ENCODE peak calls at places on chromosomes 5 and 9, in seven cellular contexts. Q is heart right ventricle; C is heart left ventricle; I is WERI-Rb-1; J is CD8-positive, alpha-beta T cell; R is pancreas; A is stomach. Z is an unnamed sample. For H3K36me3, the result is how much of the 10 kb centered on the place peaks cover.

GRCh38 chr9:124110307-124110915 is 98.8 kb downstream of the LHX2 start:
- DNase-seq in Q (peak), C (peak), I (no peak), J (peak), R (no peak), A (peak), Z (peak)

GRCh38 chr5:173745561-173745960 is 129.1 kb upstream of the BOD1 start:
- DNase-seq in Q (no peak), C (no peak), I (no peak), J (no peak), R (no peak), A (no peak), Z (no peak)

GRCh38 chr9:715310-715709 is 126.2 kb upstream of the DMRT1 start:
- DNase-seq in Q (no peak), C (no peak), I (no peak), J (no peak), R (no peak), A (no peak), Z (no peak)

GRCh38 chr9:104301770-104302169 is 202.3 kb upstream of the OR13F1 start:
- DNase-seq in Q (no peak), C (no peak), I (no peak), J (no peak), R (no peak), A (no peak), Z (no peak)

GRCh38 chr5:44332360-44332971 is 56.8 kb downstream of the FGF10 start:
- DNase-seq in Q (no peak), C (no peak), I (no peak), J (no peak), R (no peak), A (no peak), Z (no peak)

GRCh38 chr5:16666861-16667481 is 50.2 kb upstream of the RETREG1 start:
- DNase-seq in Q (peak), C (peak), I (peak), J (no peak), R (peak), A (peak), Z (peak)

GRCh38 chr9:129412814-129413536 is 207.9 kb downstream of the C9orf50 start:
- DNase-seq in Q (peak), C (peak), I (peak), J (peak), R (peak), A (peak), Z (peak)

GRCh38 chr9:112764344-112764743 is 13.8 kb downstream of the SNX30 start:
- DNase-seq in Q (no peak), C (no peak), I (peak), J (no peak), R (no peak), A (no peak), Z (no peak)

GRCh38 chr5:168109441-168109840 is 182.0 kb upstream of the WWC1 start:
- DNase-seq in Q (no peak), C (no peak), I (no peak), J (no peak), R (no peak), A (no peak), Z (no peak)

GRCh38 chr5:51394609-51395008 is 11.4 kb downstream of the ISL1 start:
- DNase-seq in Q (no peak), C (no peak), I (no peak), J (no peak), R (no peak), A (no peak), Z (no peak)

GRCh38 chr5:168046163-168046562 is 245.3 kb upstream of the WWC1 start:
- DNase-seq in Q (no peak), C (no peak), I (no peak), J (no peak), R (no peak), A (no peak), Z (no peak)

GRCh38 chr5:169089343-169089742 is 211.6 kb downstream of the SLIT3 start:
- DNase-seq in Q (no peak), C (no peak), I (no peak), J (no peak), R (no peak), A (no peak), Z (no peak)

GRCh38 chr5:126806-127205 is 34.8 kb downstream of the PLEKHG4B start:
- DNase-seq in Q (no peak), C (no peak), I (no peak), J (no peak), R (no peak), A (no peak), Z (no peak)

GRCh38 chr5:156476704-156477103 is 149.7 kb downstream of the SGCD start:
- DNase-seq in Q (no peak), C (no peak), I (no peak), J (no peak), R (no peak), A (no peak), Z (no peak)

GRCh38 chr5:8033261-8033660 is 164.3 kb downstream of the MTRR start:
- DNase-seq in Q (no peak), C (no peak), I (no peak), J (no peak), R (no peak), A (no peak), Z (no peak)

GRCh38 chr5:157516626-157517325 is 56.8 kb downstream of the NIPAL4 start:
- DNase-seq in Q (peak), C (peak), I (no peak), J (no peak), R (no peak), A (no peak), Z (no peak)

GRCh38 chr5:43425965-43426364 is 13.8 kb upstream of the CCL28 start:
- DNase-seq in Q (no peak), C (no peak), I (no peak), J (no peak), R (no peak), A (peak), Z (no peak)

GRCh38 chr5:139971202-139971725 is 71.8 kb downstream of the NRG2 start:
- DNase-seq in Q (no peak), C (no peak), I (no peak), J (no peak), R (no peak), A (no peak), Z (no peak)

GRCh38 chr5:111901303-111901702 is 144.3 kb upstream of the NREP start:
- DNase-seq in Q (no peak), C (no peak), I (no peak), J (no peak), R (no peak), A (no peak), Z (no peak)

GRCh38 chr5:50965621-50966362 is 299.4 kb downstream of the PARP8 start:
- DNase-seq in Q (no peak), C (no peak), I (no peak), J (no peak), R (no peak), A (no peak), Z (no peak)

DNA sequence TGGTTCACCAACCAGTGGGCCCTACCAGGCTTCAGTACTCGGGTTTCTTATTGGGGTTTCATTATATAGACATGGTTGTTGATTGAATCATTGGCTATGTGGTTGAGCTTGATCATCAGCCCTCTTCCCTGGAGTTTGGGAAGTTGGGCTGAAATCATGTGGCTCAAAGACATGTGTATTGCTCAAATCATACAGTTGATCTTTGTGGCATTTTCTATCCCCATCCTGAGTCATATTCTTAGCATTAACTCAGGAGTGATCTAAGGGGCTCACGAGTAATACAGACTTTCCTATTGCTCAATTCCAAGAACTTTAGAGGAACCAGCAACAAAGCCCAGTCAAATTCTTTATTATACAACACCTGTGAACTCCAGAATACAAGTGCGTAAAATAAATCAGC is 66.2 kb downstream of the SMC5 start:
- DNase-seq in Q (no peak), C (no peak), I (no peak), J (no peak), R (no peak), A (no peak), Z (no peak)
- H3K36me3 ChIP-seq in Q (under half), C (half or more), I (half or more), J (under half), R (under half), A (under half), Z (under half)

GRCh38 chr9:135955981-135956797 is 5.0 kb downstream of the UBAC1 start:
- DNase-seq in Q (no peak), C (no peak), I (no peak), J (peak), R (no peak), A (no peak), Z (no peak)
- H3K36me3 ChIP-seq in Q (under half), C (under half), I (under half), J (under half), R (under half), A (under half), Z (under half)

GRCh38 chr5:1807479-1808185 is 6.4 kb downstream of the NDUFS6 start:
- DNase-seq in Q (no peak), C (no peak), I (no peak), J (no peak), R (no peak), A (no peak), Z (no peak)
- H3K36me3 ChIP-seq in Q (under half), C (half or more), I (half or more), J (half or more), R (under half), A (half or more), Z (under half)

GRCh38 chr9:31302620-31303418 is 1081.6 kb upstream of the ACO1 start:
- DNase-seq in Q (no peak), C (no peak), I (no peak), J (no peak), R (no peak), A (no peak), Z (no peak)
- H3K36me3 ChIP-seq in Q (under half), C (under half), I (under half), J (under half), R (under half), A (under half), Z (under half)

Z was measured in colonic mucosa.